ENCODE peak calls at places on chromosomes 2 and 18, in seven cellular contexts. X is C1 segment of cervical spinal cord; F is AG10803; W is effector CD8-positive, alpha-beta T cell; A is stimulated activated CD4-positive, alpha-beta T cell treated with anti-CD3 and anti-CD28 coated beads, Interleukin-15, amount 100 ng/mL, for 1 hour; E is osteocyte; Z is HTR-8/SVneo. Y is an unnamed sample.
A peak's percentile ranks its signal among the peaks of the same experiment; 100 is the strongest.

GRCh38 chr18:77164762-77165485 is 32.3 kb upstream of the MBP start:
- DNase-seq in W (no peak), Z (no peak), F (no peak), A (no peak), E (no peak), X (no peak), Y (no peak)

GRCh38 chr2:205086689-205087088 is 541.4 kb downstream of the PARD3B start:
- DNase-seq in E (no peak), F (peak; percentile 57), W (no peak), A (no peak), Z (no peak), X (no peak), Y (no peak)

GRCh38 chr2:164485541-164485940 is 135.7 kb downstream of the GRB14 start:
- DNase-seq in A (no peak), W (no peak), X (no peak), E (no peak), F (no peak), Z (no peak), Y (no peak)

GRCh38 chr18:50602466-50602865 is 42.6 kb downstream of the MAPK4 start:
- DNase-seq in Z (no peak), F (peak; percentile 1), E (no peak), W (no peak), A (no peak), X (no peak), Y (no peak)

GRCh38 chr2:167550448-167550847 is 662.2 kb downstream of the XIRP2 start:
- DNase-seq in W (no peak), Z (peak; percentile 3), E (no peak), X (peak; percentile 3), A (no peak), F (no peak), Y (no peak)

GRCh38 chr18:45806226-45806625 is 19.2 kb upstream of the SIGLEC15 start:
- DNase-seq in A (no peak), E (no peak), W (no peak), Z (no peak), F (peak; percentile 68), X (no peak), Y (no peak)

GRCh38 chr2:39666489-39667141 is 898 bp downstream of the TMEM178A start:
- DNase-seq in W (no peak), Z (peak; percentile 38), A (no peak), X (no peak), E (no peak), F (no peak), Y (no peak)

GRCh38 chr2:48812376-48812775 is 56.9 kb upstream of the LHCGR start:
- DNase-seq in F (no peak), A (no peak), X (no peak), W (no peak), Z (no peak), E (no peak), Y (no peak)

GRCh38 chr2:189379287-189379630 is 62.0 kb upstream of the WDR75 start:
- DNase-seq in F (peak; percentile 85), E (no peak), A (no peak), W (no peak), X (no peak), Z (peak; percentile 37), Y (no peak)

GRCh38 chr2:20484034-20484617 is 37.3 kb downstream of the RHOB start:
- DNase-seq in E (no peak), A (no peak), F (no peak), X (no peak), W (no peak), Z (no peak), Y (no peak)

GRCh38 chr2:202718614-202719013 is 83.8 kb downstream of the FAM117B start:
- DNase-seq in F (peak; percentile 29), W (no peak), A (no peak), Z (peak; percentile 82), E (no peak), X (no peak), Y (no peak)

GRCh38 chr18:61556862-61557261 is 223.6 kb downstream of the CDH20 start:
- DNase-seq in X (no peak), Z (no peak), W (no peak), A (no peak), F (no peak), E (no peak), Y (no peak)

GRCh38 chr2:130882991-130883390 is 46.3 kb downstream of the ARHGEF4 start:
- DNase-seq in F (no peak), Z (no peak), W (no peak), E (no peak), A (no peak), X (no peak), Y (no peak)

GRCh38 chr2:20141056-20141762 is 83.7 kb downstream of the SDC1 start:
- DNase-seq in E (no peak), W (no peak), F (peak; percentile 97), X (no peak), Z (peak; percentile 93), A (no peak), Y (peak; percentile 7)

GRCh38 chr2:8694737-8695136 is 12.9 kb downstream of the ID2 start:
- DNase-seq in F (peak; percentile 22), X (no peak), Z (no peak), A (no peak), E (no peak), W (no peak), Y (no peak)

GRCh38 chr2:162075689-162076132 is 1.7 kb upstream of the DPP4 start:
- DNase-seq in Z (no peak), E (no peak), W (no peak), F (peak; percentile 84), A (no peak), X (no peak), Y (no peak)

GRCh38 chr2:9163306-9164111 is 43.1 kb upstream of the ASAP2 start:
- DNase-seq in F (peak; percentile 79), W (no peak), A (no peak), X (no peak), Z (no peak), E (no peak), Y (no peak)